ENCODE peak calls at places on chromosomes 4 and X, in nine cellular contexts. One of them, this sample, is unnamed.
A peak's percentile ranks its signal among the peaks of the same experiment; 100 is the strongest.

GRCh38 chrX:20056704-20057103 is 60.0 kb downstream of the MAP7D2 start:
- DNase-seq in GM12865: no peak
- DNase-seq in suprapubic skin: no peak
- DNase-seq in BE2C: no peak
- DNase-seq in mucosa of descending colon: no peak
- DNase-seq in A549: no peak
- DNase-seq in psoas muscle: no peak
- DNase-seq in OCI-LY7: no peak
- DNase-seq in fibroblast of mammary gland: no peak
- DNase-seq in this sample: no peak

GRCh38 chr4:88793473-88793872 is 95.8 kb upstream of the NAP1L5 start:
- DNase-seq in suprapubic skin: no peak
- DNase-seq in OCI-LY7: no peak
- DNase-seq in fibroblast of mammary gland: no peak
- DNase-seq in psoas muscle: no peak
- DNase-seq in mucosa of descending colon: no peak
- DNase-seq in A549: no peak
- DNase-seq in GM12865: peak; percentile 21
- DNase-seq in BE2C: no peak
- DNase-seq in this sample: no peak

GRCh38 chr4:145125396-145125795 is 27.3 kb downstream of the ABCE1 start:
- DNase-seq in GM12865: no peak
- DNase-seq in OCI-LY7: no peak
- DNase-seq in suprapubic skin: no peak
- DNase-seq in BE2C: no peak
- DNase-seq in fibroblast of mammary gland: no peak
- DNase-seq in mucosa of descending colon: no peak
- DNase-seq in A549: no peak
- DNase-seq in psoas muscle: no peak
- DNase-seq in this sample: no peak

GRCh38 chr4:108172780-108173598 is 4.3 kb upstream of the LEF1 start:
- DNase-seq in BE2C: peak; percentile 48
- DNase-seq in suprapubic skin: no peak
- DNase-seq in fibroblast of mammary gland: peak; percentile 57
- DNase-seq in psoas muscle: peak; percentile 51
- DNase-seq in mucosa of descending colon: peak; percentile 40
- DNase-seq in GM12865: peak; percentile 83
- DNase-seq in OCI-LY7: peak; percentile 64
- DNase-seq in A549: no peak
- DNase-seq in this sample: no peak

GRCh38 chr4:85955614-85956295 is 404.1 kb downstream of the MAPK10 start:
- DNase-seq in OCI-LY7: no peak
- DNase-seq in mucosa of descending colon: no peak
- DNase-seq in A549: no peak
- DNase-seq in fibroblast of mammary gland: no peak
- DNase-seq in BE2C: no peak
- DNase-seq in GM12865: no peak
- DNase-seq in suprapubic skin: no peak
- DNase-seq in psoas muscle: no peak
- DNase-seq in this sample: no peak

GRCh38 chrX:15816886-15817285 is 26.6 kb downstream of the ZRSR2 start:
- DNase-seq in OCI-LY7: no peak
- DNase-seq in fibroblast of mammary gland: no peak
- DNase-seq in mucosa of descending colon: peak; percentile 25
- DNase-seq in GM12865: peak; percentile 28
- DNase-seq in suprapubic skin: no peak
- DNase-seq in psoas muscle: no peak
- DNase-seq in BE2C: no peak
- DNase-seq in A549: no peak
- DNase-seq in this sample: no peak

GRCh38 chrX:132171881-132172280 is 44.1 kb upstream of the FRMD7 start:
- DNase-seq in mucosa of descending colon: no peak
- DNase-seq in BE2C: no peak
- DNase-seq in GM12865: no peak
- DNase-seq in fibroblast of mammary gland: no peak
- DNase-seq in suprapubic skin: no peak
- DNase-seq in A549: no peak
- DNase-seq in OCI-LY7: no peak
- DNase-seq in psoas muscle: no peak
- DNase-seq in this sample: no peak

GRCh38 chrX:139724626-139725025 is 16.7 kb upstream of the MCF2 start:
- DNase-seq in mucosa of descending colon: no peak
- DNase-seq in fibroblast of mammary gland: no peak
- DNase-seq in A549: no peak
- DNase-seq in GM12865: no peak
- DNase-seq in BE2C: no peak
- DNase-seq in psoas muscle: no peak
- DNase-seq in suprapubic skin: no peak
- DNase-seq in OCI-LY7: no peak
- DNase-seq in this sample: no peak

GRCh38 chr4:1990348-1990645 is 18.5 kb downstream of the NELFA start:
- DNase-seq in BE2C: no peak
- DNase-seq in psoas muscle: peak; percentile 20
- DNase-seq in OCI-LY7: no peak
- DNase-seq in mucosa of descending colon: no peak
- DNase-seq in suprapubic skin: peak; percentile 74
- DNase-seq in GM12865: no peak
- DNase-seq in fibroblast of mammary gland: no peak
- DNase-seq in A549: no peak
- DNase-seq in this sample: no peak

GRCh38 chrX:7270018-7270417 is 122.1 kb upstream of the PUDP start:
- DNase-seq in fibroblast of mammary gland: peak; percentile 62
- DNase-seq in A549: no peak
- DNase-seq in OCI-LY7: no peak
- DNase-seq in mucosa of descending colon: no peak
- DNase-seq in suprapubic skin: no peak
- DNase-seq in psoas muscle: no peak
- DNase-seq in BE2C: no peak
- DNase-seq in GM12865: no peak
- DNase-seq in this sample: no peak

GRCh38 chr4:148438047-148438446 is 4.2 kb downstream of the NR3C2 start:
- DNase-seq in GM12865: no peak
- DNase-seq in psoas muscle: no peak
- DNase-seq in mucosa of descending colon: no peak
- DNase-seq in OCI-LY7: no peak
- DNase-seq in BE2C: no peak
- DNase-seq in fibroblast of mammary gland: no peak
- DNase-seq in suprapubic skin: no peak
- DNase-seq in A549: no peak
- DNase-seq in this sample: no peak

GRCh38 chr4:11376146-11376545 is 52.5 kb downstream of the HS3ST1 start:
- DNase-seq in A549: no peak
- DNase-seq in GM12865: no peak
- DNase-seq in BE2C: no peak
- DNase-seq in fibroblast of mammary gland: no peak
- DNase-seq in mucosa of descending colon: no peak
- DNase-seq in psoas muscle: no peak
- DNase-seq in OCI-LY7: no peak
- DNase-seq in suprapubic skin: no peak
- DNase-seq in this sample: no peak

GRCh38 chrX:104411800-104412199 is 154.2 kb upstream of the IL1RAPL2 start:
- DNase-seq in fibroblast of mammary gland: no peak
- DNase-seq in BE2C: no peak
- DNase-seq in GM12865: no peak
- DNase-seq in mucosa of descending colon: no peak
- DNase-seq in OCI-LY7: no peak
- DNase-seq in A549: no peak
- DNase-seq in suprapubic skin: no peak
- DNase-seq in psoas muscle: no peak
- DNase-seq in this sample: no peak

GRCh38 chrX:49075347-49075746 is 1.5 kb upstream of the PRAF2 start:
- DNase-seq in psoas muscle: no peak
- DNase-seq in suprapubic skin: no peak
- DNase-seq in GM12865: no peak
- DNase-seq in BE2C: no peak
- DNase-seq in mucosa of descending colon: no peak
- DNase-seq in fibroblast of mammary gland: no peak
- DNase-seq in OCI-LY7: no peak
- DNase-seq in A549: no peak
- DNase-seq in this sample: no peak

GRCh38 chr4:723706-724105 is 18.1 kb downstream of the PCGF3 start:
- DNase-seq in A549: no peak
- DNase-seq in BE2C: no peak
- DNase-seq in GM12865: no peak
- DNase-seq in OCI-LY7: no peak
- DNase-seq in suprapubic skin: no peak
- DNase-seq in psoas muscle: no peak
- DNase-seq in fibroblast of mammary gland: no peak
- DNase-seq in mucosa of descending colon: no peak
- DNase-seq in this sample: no peak
- TF ChIP-seq CTCF in A549: no peak
- TF ChIP-seq CTCF in BE2C: no peak
- TF ChIP-seq CTCF in GM12865: no peak
- TF ChIP-seq CTCF in OCI-LY7: no peak
- TF ChIP-seq CTCF in suprapubic skin: no peak
- TF ChIP-seq CTCF in psoas muscle: no peak
- TF ChIP-seq CTCF in fibroblast of mammary gland: no peak
- TF ChIP-seq CTCF in mucosa of descending colon: no peak
- TF ChIP-seq CTCF in this sample: no peak

GRCh38 chrX:40005290-40006011 is 92.3 kb downstream of the BCOR start:
- DNase-seq in GM12865: no peak
- DNase-seq in psoas muscle: no peak
- DNase-seq in fibroblast of mammary gland: no peak
- DNase-seq in OCI-LY7: no peak
- DNase-seq in mucosa of descending colon: no peak
- DNase-seq in BE2C: no peak
- DNase-seq in A549: no peak
- DNase-seq in suprapubic skin: no peak
- DNase-seq in this sample: no peak

GRCh38 chrX:40008841-40009461 is 88.8 kb downstream of the BCOR start:
- DNase-seq in fibroblast of mammary gland: no peak
- DNase-seq in GM12865: peak; percentile 41
- DNase-seq in OCI-LY7: no peak
- DNase-seq in BE2C: peak; percentile 82
- DNase-seq in mucosa of descending colon: peak; percentile 31
- DNase-seq in psoas muscle: peak; percentile 70
- DNase-seq in A549: no peak
- DNase-seq in suprapubic skin: peak; percentile 73
- DNase-seq in this sample: no peak

GRCh38 chrX:40007746-40008705 is 89.7 kb downstream of the BCOR start:
- DNase-seq in GM12865: no peak
- DNase-seq in BE2C: no peak
- DNase-seq in fibroblast of mammary gland: no peak
- DNase-seq in psoas muscle: no peak
- DNase-seq in OCI-LY7: no peak
- DNase-seq in mucosa of descending colon: no peak
- DNase-seq in A549: no peak
- DNase-seq in suprapubic skin: no peak
- DNase-seq in this sample: no peak

GRCh38 chrX:40006025-40007017 is 91.4 kb downstream of the BCOR start:
- DNase-seq in GM12865: no peak
- DNase-seq in psoas muscle: peak; percentile 80
- DNase-seq in OCI-LY7: no peak
- DNase-seq in fibroblast of mammary gland: no peak
- DNase-seq in mucosa of descending colon: peak; percentile 71
- DNase-seq in BE2C: no peak
- DNase-seq in A549: no peak
- DNase-seq in suprapubic skin: no peak
- DNase-seq in this sample: no peak

DNA sequence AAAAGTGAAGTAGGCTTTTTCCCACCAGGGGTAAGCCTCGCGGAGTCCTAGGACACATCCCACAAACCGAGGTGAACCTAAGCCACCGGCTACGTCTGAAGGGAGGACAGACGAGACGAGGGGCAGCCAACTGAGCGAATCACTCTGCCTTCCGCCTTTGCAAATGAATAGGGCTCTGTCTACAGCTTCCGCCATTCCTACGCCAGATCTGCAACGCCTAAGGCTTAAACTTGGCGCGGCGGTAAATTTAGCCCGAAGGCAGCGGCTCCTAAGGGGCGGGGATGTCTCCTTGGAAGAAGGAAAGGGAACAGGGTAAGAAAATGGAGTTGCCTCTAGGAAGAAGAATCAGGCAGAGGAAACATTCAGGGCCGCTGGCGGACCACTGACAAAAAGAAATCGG is 90.6 kb downstream of the BCOR start:
- DNase-seq in A549: no peak
- DNase-seq in mucosa of descending colon: no peak
- DNase-seq in GM12865: no peak
- DNase-seq in psoas muscle: no peak
- DNase-seq in BE2C: no peak
- DNase-seq in suprapubic skin: no peak
- DNase-seq in fibroblast of mammary gland: no peak
- DNase-seq in OCI-LY7: no peak
- DNase-seq in this sample: no peak
- H3K4me3 ChIP-seq in A549: no peak overlapping the region
- H3K4me3 ChIP-seq in mucosa of descending colon: no peak overlapping the region
- H3K4me3 ChIP-seq in GM12865: no peak overlapping the region
- H3K4me3 ChIP-seq in psoas muscle: no peak overlapping the region
- H3K4me3 ChIP-seq in BE2C: no peak overlapping the region
- H3K4me3 ChIP-seq in suprapubic skin: no peak overlapping the region
- H3K4me3 ChIP-seq in fibroblast of mammary gland: no peak overlapping the region
- H3K4me3 ChIP-seq in OCI-LY7: no peak overlapping the region
- H3K4me3 ChIP-seq in this sample: no peak overlapping the region

GRCh38 chrX:9052081-9052480 is 18.2 kb upstream of the FAM9B start:
- DNase-seq in BE2C: no peak
- DNase-seq in psoas muscle: no peak
- DNase-seq in OCI-LY7: no peak
- DNase-seq in A549: no peak
- DNase-seq in fibroblast of mammary gland: no peak
- DNase-seq in suprapubic skin: no peak
- DNase-seq in mucosa of descending colon: no peak
- DNase-seq in GM12865: no peak
- DNase-seq in this sample: no peak

DNA sequence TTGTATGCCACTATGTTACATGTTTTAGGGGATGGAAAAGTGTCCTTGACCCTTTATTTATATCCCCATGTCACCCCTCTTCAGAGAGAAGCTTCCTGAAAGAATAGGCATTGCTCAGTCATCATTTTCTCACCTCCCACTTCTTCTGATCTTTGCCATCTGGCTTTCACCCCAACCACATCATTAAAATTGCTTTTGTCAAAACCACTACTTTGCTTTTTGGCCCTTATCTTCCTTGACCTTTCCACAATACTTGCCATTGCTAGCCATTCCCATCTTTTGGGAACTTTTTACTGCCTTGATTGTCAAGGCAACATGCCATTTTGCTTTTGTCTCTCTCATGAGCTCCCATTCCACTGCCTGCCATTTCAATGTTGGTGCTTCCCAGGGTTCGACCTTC is 14.9 kb upstream of the FAM9B start:
- DNase-seq in fibroblast of mammary gland: peak; percentile 3
- DNase-seq in BE2C: no peak
- DNase-seq in A549: no peak
- DNase-seq in OCI-LY7: no peak
- DNase-seq in mucosa of descending colon: no peak
- DNase-seq in GM12865: no peak
- DNase-seq in psoas muscle: no peak
- DNase-seq in suprapubic skin: no peak
- DNase-seq in this sample: no peak
- TF ChIP-seq CTCF in fibroblast of mammary gland: no peak
- TF ChIP-seq CTCF in BE2C: no peak
- TF ChIP-seq CTCF in A549: no peak
- TF ChIP-seq CTCF in OCI-LY7: no peak
- TF ChIP-seq CTCF in mucosa of descending colon: no peak
- TF ChIP-seq CTCF in GM12865: no peak
- TF ChIP-seq CTCF in psoas muscle: no peak
- TF ChIP-seq CTCF in suprapubic skin: no peak
- TF ChIP-seq CTCF in this sample: no peak

GRCh38 chr4:164009435-164009834 is 514.9 kb downstream of the TMA16 start:
- DNase-seq in A549: no peak
- DNase-seq in OCI-LY7: no peak
- DNase-seq in BE2C: no peak
- DNase-seq in suprapubic skin: no peak
- DNase-seq in psoas muscle: no peak
- DNase-seq in fibroblast of mammary gland: no peak
- DNase-seq in mucosa of descending colon: no peak
- DNase-seq in GM12865: no peak
- DNase-seq in this sample: no peak
- H3K4me3 ChIP-seq in A549: no peak overlapping the region
- H3K4me3 ChIP-seq in OCI-LY7: no peak overlapping the region
- H3K4me3 ChIP-seq in BE2C: no peak overlapping the region
- H3K4me3 ChIP-seq in suprapubic skin: no peak overlapping the region
- H3K4me3 ChIP-seq in psoas muscle: no peak overlapping the region
- H3K4me3 ChIP-seq in fibroblast of mammary gland: no peak overlapping the region
- H3K4me3 ChIP-seq in mucosa of descending colon: no peak overlapping the region
- H3K4me3 ChIP-seq in GM12865: no peak overlapping the region
- H3K4me3 ChIP-seq in this sample: no peak overlapping the region

This sample was measured in GM12864.